ENCODE peak calls at places on chromosomes 1 and 21, in four cellular contexts. J is GM10248, C is T-helper 17 cell, V is amniotic stem cell. W is an unnamed sample.

GRCh38 chr21:45327458-45328197 is 39.9 kb upstream of the POFUT2 start:
- DNase-seq in J (no peak), C (no peak), V (no peak), W (no peak)

GRCh38 chr1:41666991-41667631 is 182.6 kb upstream of the EDN2 start:
- DNase-seq in J (peak; percentile 80), C (peak; percentile 48), V (no peak), W (no peak)

GRCh38 chr1:228309548-228310067 is 97.0 kb downstream of the TRIM11 start:
- DNase-seq in J (no peak), C (no peak), V (no peak), W (no peak)

GRCh38 chr1:212452323-212453155 is 19.8 kb downstream of the NENF start:
- DNase-seq in J (no peak), C (no peak), V (peak; percentile 73), W (no peak)

GRCh38 chr1:107430540-107431228 is 289.8 kb downstream of the NTNG1 start:
- DNase-seq in J (peak; percentile 25), C (no peak), V (peak; percentile 12), W (peak; percentile 31)

GRCh38 chr1:41023279-41023990 is 1.9 kb upstream of the SLFNL1 start:
- DNase-seq in J (no peak), C (no peak), V (no peak), W (no peak)

GRCh38 chr21:40840441-40840840 is 6.5 kb downstream of the DSCAM start:
- DNase-seq in J (no peak), C (no peak), V (no peak), W (no peak)

GRCh38 chr1:15005116-15005515 is 148.4 kb upstream of the TMEM51 start:
- DNase-seq in J (no peak), C (no peak), V (no peak), W (no peak)

GRCh38 chr1:111666828-111667227 is 47.2 kb downstream of the RAP1A start:
- DNase-seq in J (no peak), C (no peak), V (no peak), W (no peak)

GRCh38 chr1:115136706-115137105 is 47.4 kb upstream of the TSPAN2 start:
- DNase-seq in J (no peak), C (no peak), V (no peak), W (no peak)

GRCh38 chr1:101112051-101112770 is 86.6 kb upstream of the DPH5 start:
- DNase-seq in J (peak; percentile 12), C (peak; percentile 54), V (no peak), W (no peak)

GRCh38 chr1:210600421-210601195 is 271.9 kb downstream of the HHAT start:
- DNase-seq in J (no peak), C (no peak), V (no peak), W (no peak)

GRCh38 chr1:30872033-30872947 is 36.3 kb downstream of the SDC3 start:
- DNase-seq in J (no peak), C (no peak), V (no peak), W (no peak)

GRCh38 chr1:147316968-147317367 is 74.5 kb downstream of the CHD1L start:
- DNase-seq in J (no peak), C (no peak), V (no peak), W (no peak)

GRCh38 chr21:42509239-42509638 is 4.4 kb upstream of the SLC37A1 start:
- DNase-seq in J (no peak), C (no peak), V (no peak), W (no peak)

GRCh38 chr1:63027176-63027575 is 243.2 kb downstream of the ATG4C start:
- DNase-seq in J (no peak), C (no peak), V (no peak), W (no peak)

GRCh38 chr1:156704930-156705320 is 458 bp downstream of the CRABP2 start:
- DNase-seq in J (no peak), C (no peak), V (peak; percentile 72), W (no peak)

GRCh38 chr1:58874757-58875755 is 91.2 kb upstream of the JUN start:
- DNase-seq in J (no peak), C (no peak), V (no peak), W (no peak)

GRCh38 chr21:16195896-16196443 is 466.2 kb downstream of the USP25 start:
- DNase-seq in J (no peak), C (no peak), V (no peak), W (no peak)

GRCh38 chr1:193457676-193458075 is 271.3 kb upstream of the B3GALT2 start:
- DNase-seq in J (no peak), C (peak; percentile 33), V (no peak), W (no peak)

GRCh38 chr1:230632273-230632873 is 9.9 kb upstream of the COG2 start:
- DNase-seq in J (no peak), C (no peak), V (no peak), W (peak; percentile 16)

GRCh38 chr21:42829417-42829816 is 49.9 kb downstream of the WDR4 start:
- DNase-seq in J (no peak), C (no peak), V (no peak), W (no peak)

GRCh38 chr1:178869114-178869697 is 1.7 kb downstream of the ANGPTL1 start:
- DNase-seq in J (no peak), C (no peak), V (no peak), W (no peak)

GRCh38 chr1:15945832-15946448 is 30.0 kb downstream of the ZBTB17 start:
- DNase-seq in J (peak; percentile 13), C (no peak), V (no peak), W (no peak)

GRCh38 chr21:36166705-36167104 is 10.1 kb downstream of the DOP1B start:
- DNase-seq in J (no peak), C (no peak), V (no peak), W (no peak)

GRCh38 chr1:247146671-247147070 is 25.1 kb downstream of the ZNF124 start:
- DNase-seq in J (no peak), C (no peak), V (no peak), W (no peak)

GRCh38 chr1:41609166-41609883 is 124.8 kb upstream of the EDN2 start:
- DNase-seq in J (no peak), C (no peak), V (no peak), W (no peak)

GRCh38 chr1:21721271-21721985 is 52.3 kb upstream of the RAP1GAP start:
- DNase-seq in J (no peak), C (no peak), V (no peak), W (no peak)

GRCh38 chr21:37273440-37273839 is 6.3 kb upstream of the VPS26C start:
- DNase-seq in J (no peak), C (no peak), V (no peak), W (no peak)

GRCh38 chr1:224168859-224169380 is 14.1 kb upstream of the DEGS1 start:
- DNase-seq in J (peak; percentile 66), C (no peak), V (no peak), W (no peak)

GRCh38 chr1:170162385-170163226 is 16.8 kb downstream of the NTMT2 start:
- DNase-seq in J (no peak), C (no peak), V (peak; percentile 82), W (no peak)

GRCh38 chr1:224727351-224727750 is 111.2 kb downstream of the CNIH3 start:
- DNase-seq in J (no peak), C (no peak), V (no peak), W (no peak)

GRCh38 chr1:9196129-9197040 is 38.2 kb upstream of the H6PD start:
- DNase-seq in J (peak; percentile 74), C (peak; percentile 46), V (no peak), W (no peak)

GRCh38 chr1:110119843-110120242 is 7.6 kb downstream of the UBL4B start:
- DNase-seq in J (no peak), C (no peak), V (no peak), W (no peak)

GRCh38 chr21:45866473-45867010 is 115.0 kb upstream of the COL6A1 start:
- DNase-seq in J (no peak), C (no peak), V (no peak), W (no peak)

GRCh38 chr1:204883405-204883804 is 12.7 kb downstream of the NFASC start:
- DNase-seq in J (no peak), C (no peak), V (no peak), W (no peak)

GRCh38 chr1:40926441-40926840 is 53.1 kb upstream of the CTPS1 start:
- DNase-seq in J (no peak), C (no peak), V (no peak), W (no peak)

GRCh38 chr21:38995071-38995669 is 188.1 kb downstream of the PSMG1 start:
- DNase-seq in J (no peak), C (no peak), V (no peak), W (no peak)

GRCh38 chr1:33143181-33143580 is 38.7 kb downstream of the TRIM62 start:
- DNase-seq in J (no peak), C (no peak), V (no peak), W (no peak)

GRCh38 chr1:39902121-39902807 is 547 bp upstream of the MYCL start:
- DNase-seq in J (peak; percentile 84), C (peak; percentile 64), V (no peak), W (no peak)

W was measured in iPS DF 6.9.